ENCODE peak calls at places on chromosome 15, in six cellular contexts. S is cardiac muscle cell; X is CD4-positive, alpha-beta memory T cell; U is breast epithelium; C is lower lobe of right lung; V is right lobe of liver. F is an unnamed sample.

GRCh38 chr15:64697911-64698369 is 77.4 kb downstream of the RBPMS2 start:
- DNase-seq in S (no peak), X (no peak), U (no peak), C (no peak), V (no peak), F (no peak)

GRCh38 chr15:67783303-67783702 is 42.0 kb upstream of the SKOR1 start:
- DNase-seq in S (no peak), X (peak), U (no peak), C (no peak), V (no peak), F (no peak)

GRCh38 chr15:25182736-25183445 is 228.1 kb downstream of the SNRPN start:
- DNase-seq in S (no peak), X (no peak), U (no peak), C (peak), V (peak), F (no peak)

GRCh38 chr15:75069301-75069925 is 46.0 kb downstream of the PPCDC start:
- DNase-seq in S (no peak), X (no peak), U (no peak), C (no peak), V (no peak), F (no peak)

GRCh38 chr15:96336643-96337353 is 6.3 kb downstream of the NR2F2 start:
- DNase-seq in S (peak), X (no peak), U (peak), C (no peak), V (no peak), F (no peak)

GRCh38 chr15:94671845-94672524 is 440.6 kb downstream of the MCTP2 start:
- DNase-seq in S (peak), X (no peak), U (no peak), C (no peak), V (no peak), F (no peak)

GRCh38 chr15:73317651-73318462 is 50.9 kb downstream of the HCN4 start:
- DNase-seq in S (no peak), X (no peak), U (no peak), C (no peak), V (peak), F (no peak)

GRCh38 chr15:47551079-47551478 is 166.2 kb upstream of the SEMA6D start:
- DNase-seq in S (no peak), X (no peak), U (no peak), C (no peak), V (no peak), F (no peak)

GRCh38 chr15:55319537-55320325 is 709 bp downstream of the PIGB start:
- DNase-seq in S (peak), X (no peak), U (no peak), C (no peak), V (no peak), F (no peak)

GRCh38 chr15:81723758-81724157 is 322.1 kb downstream of the MEX3B start:
- DNase-seq in S (no peak), X (no peak), U (no peak), C (no peak), V (no peak), F (peak)

GRCh38 chr15:52466134-52466701 is 62.5 kb downstream of the MYO5A start:
- DNase-seq in S (no peak), X (no peak), U (no peak), C (peak), V (no peak), F (peak)

GRCh38 chr15:65400760-65401606 is 21.8 kb downstream of the IGDCC4 start:
- DNase-seq in S (peak), X (peak), U (no peak), C (peak), V (no peak), F (peak)

GRCh38 chr15:31280037-31280830 is 46.4 kb upstream of the KLF13 start:
- DNase-seq in S (no peak), X (no peak), U (peak), C (no peak), V (peak), F (no peak)

GRCh38 chr15:92082217-92082843 is 228.8 kb downstream of the SLCO3A1 start:
- DNase-seq in S (peak), X (peak), U (no peak), C (no peak), V (no peak), F (peak)

GRCh38 chr15:64653757-64654156 is 121.6 kb downstream of the RBPMS2 start:
- DNase-seq in S (peak), X (peak), U (no peak), C (no peak), V (no peak), F (no peak)

GRCh38 chr15:93382196-93382820 is 293.3 kb upstream of the RGMA start:
- DNase-seq in S (no peak), X (no peak), U (no peak), C (no peak), V (no peak), F (no peak)

GRCh38 chr15:61049934-61050333 is 179.2 kb downstream of the RORA start:
- DNase-seq in S (peak), X (no peak), U (no peak), C (no peak), V (no peak), F (no peak)

GRCh38 chr15:100393008-100393407 is 51.2 kb upstream of the ADAMTS17 start:
- DNase-seq in S (no peak), X (no peak), U (no peak), C (no peak), V (no peak), F (no peak)

GRCh38 chr15:98548172-98548971 is 100.0 kb upstream of the IGF1R start:
- DNase-seq in S (peak), X (no peak), U (peak), C (peak), V (peak), F (peak)

GRCh38 chr15:58046467-58046866 is 19.0 kb downstream of the ALDH1A2 start:
- DNase-seq in S (peak), X (no peak), U (no peak), C (no peak), V (no peak), F (no peak)

GRCh38 chr15:81361891-81362290 is 12.1 kb downstream of the TMC3 start:
- DNase-seq in S (no peak), X (no peak), U (no peak), C (no peak), V (no peak), F (no peak)

GRCh38 chr15:85380860-85381535 is 595 bp downstream of the AKAP13 start:
- DNase-seq in S (peak), X (peak), U (no peak), C (peak), V (peak), F (peak)

GRCh38 chr15:41980654-41981323 is 8.4 kb upstream of the EHD4 start:
- DNase-seq in S (peak), X (no peak), U (no peak), C (no peak), V (no peak), F (no peak)

GRCh38 chr15:93088981-93089854 is at the start of gene RGMA:
- DNase-seq in S (peak), X (no peak), U (no peak), C (no peak), V (no peak), F (no peak)

GRCh38 chr15:74828835-74829234 is 2.4 kb downstream of the CPLX3 start:
- DNase-seq in S (no peak), X (no peak), U (no peak), C (no peak), V (no peak), F (no peak)

GRCh38 chr15:27095809-27096580 is 125.0 kb downstream of the GABRG3 start:
- DNase-seq in S (peak), X (no peak), U (no peak), C (no peak), V (no peak), F (no peak)

GRCh38 chr15:25060472-25060803 is 105.7 kb downstream of the SNRPN start:
- DNase-seq in S (no peak), X (no peak), U (no peak), C (peak), V (peak), F (no peak)

GRCh38 chr15:25886498-25887140 is 23.5 kb upstream of the ATP10A start:
- DNase-seq in S (peak), X (no peak), U (no peak), C (peak), V (no peak), F (no peak)

GRCh38 chr15:97036301-97036700 is 705.8 kb downstream of the NR2F2 start:
- DNase-seq in S (no peak), X (no peak), U (no peak), C (no peak), V (no peak), F (no peak)

GRCh38 chr15:31340047-31340446 is 13.4 kb downstream of the KLF13 start:
- DNase-seq in S (no peak), X (no peak), U (no peak), C (no peak), V (no peak), F (no peak)

GRCh38 chr15:73305331-73306211 is 63.2 kb downstream of the HCN4 start:
- DNase-seq in S (peak), X (peak), U (no peak), C (no peak), V (no peak), F (no peak)

GRCh38 chr15:93072011-93072410 is 17.0 kb downstream of the RGMA start:
- DNase-seq in S (peak), X (no peak), U (no peak), C (no peak), V (no peak), F (no peak)

GRCh38 chr15:101464999-101465669 is 24.4 kb downstream of the PCSK6 start:
- DNase-seq in S (no peak), X (no peak), U (no peak), C (no peak), V (no peak), F (no peak)

DNA sequence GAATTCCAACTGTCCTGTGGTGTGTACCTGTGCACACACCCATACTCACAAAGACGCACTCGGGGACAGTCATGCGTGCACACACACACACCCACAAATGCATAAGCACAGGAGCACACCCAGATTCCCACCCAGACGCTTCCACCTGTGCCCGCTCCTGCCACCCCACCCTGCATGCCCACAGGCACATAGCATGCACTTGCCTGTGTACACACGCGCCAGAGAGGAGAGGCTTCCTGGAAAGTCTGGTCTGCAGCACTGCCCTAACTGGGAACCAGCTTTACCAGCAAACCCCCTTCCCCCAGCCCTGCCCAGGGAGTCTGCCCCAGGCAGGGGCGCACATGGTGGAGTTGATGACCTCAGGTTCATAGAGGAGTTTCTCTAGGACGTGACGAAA is 246.2 kb downstream of the UACA start:
- DNase-seq in S (no peak), X (no peak), U (no peak), C (no peak), V (no peak), F (no peak)
- H3K27ac ChIP-seq in S (no peak), X (no peak), U (no peak), C (no peak), V (no peak), F (no peak)

DNA sequence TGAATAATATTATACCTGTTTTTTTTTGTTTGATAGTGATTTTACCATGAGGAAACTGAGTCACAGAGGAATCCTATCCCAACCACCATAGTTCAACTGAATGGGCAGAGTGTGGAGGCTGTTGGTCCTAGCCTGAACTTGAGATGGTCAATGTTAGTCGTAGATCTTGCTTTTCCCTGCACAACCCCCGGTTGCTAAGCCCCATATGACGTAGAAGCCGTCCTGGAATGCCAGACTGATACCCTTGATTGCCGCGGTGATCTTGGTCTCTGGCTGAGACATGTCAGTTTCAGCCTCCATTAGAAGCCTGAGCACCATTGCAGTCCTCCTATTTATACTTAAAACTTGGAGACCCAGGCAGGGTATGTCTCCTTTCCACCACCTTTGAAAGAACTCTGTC is 53.3 kb downstream of the RPLP1 start:
- DNase-seq in S (no peak), X (no peak), U (no peak), C (no peak), V (no peak), F (no peak)
- H3K27ac ChIP-seq in S (no peak), X (no peak), U (no peak), C (no peak), V (no peak), F (no peak)

GRCh38 chr15:89196994-89197393 is 24.4 kb downstream of the RLBP1 start:
- DNase-seq in S (no peak), X (no peak), U (no peak), C (no peak), V (no peak), F (no peak)

GRCh38 chr15:89197503-89197971 is 23.8 kb downstream of the RLBP1 start:
- DNase-seq in S (no peak), X (no peak), U (peak), C (peak), V (no peak), F (peak)

GRCh38 chr15:89195836-89196235 is 25.5 kb downstream of the RLBP1 start:
- DNase-seq in S (peak), X (no peak), U (no peak), C (no peak), V (no peak), F (no peak)

GRCh38 chr15:89194608-89195007 is 26.8 kb downstream of the RLBP1 start:
- DNase-seq in S (no peak), X (no peak), U (no peak), C (no peak), V (no peak), F (no peak)

DNA sequence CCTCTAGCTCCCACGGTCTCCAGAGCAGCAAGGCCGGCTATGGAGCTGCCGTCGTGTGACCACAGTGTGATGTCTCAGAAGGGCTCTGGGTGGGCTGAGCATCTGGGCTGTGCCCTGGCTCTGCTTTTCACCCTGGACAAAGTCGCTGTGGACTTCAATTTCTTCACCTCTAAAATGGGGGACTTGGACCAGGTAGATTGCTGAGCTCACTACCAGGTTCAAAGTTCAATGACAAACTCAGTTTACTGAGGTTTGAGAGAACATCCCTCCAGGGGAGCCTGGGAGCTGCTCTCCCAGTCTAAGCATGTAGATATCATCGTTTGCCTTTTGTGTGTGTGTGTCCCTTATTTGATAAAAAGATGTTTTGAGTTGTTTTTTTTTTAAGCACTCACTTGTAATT is 25.1 kb downstream of the RLBP1 start:
- DNase-seq in S (no peak), X (no peak), U (no peak), C (no peak), V (no peak), F (no peak)
- H3K27ac ChIP-seq in S (no peak), X (no peak), U (no peak), C (no peak), V (no peak), F (no peak)

GRCh38 chr15:70566989-70567388 is 196.4 kb downstream of the UACA start:
- DNase-seq in S (no peak), X (no peak), U (peak), C (no peak), V (no peak), F (no peak)
- H3K27ac ChIP-seq in S (no peak), X (no peak), U (no peak), C (no peak), V (no peak), F (no peak)

GRCh38 chr15:43260011-43260615 is 6.6 kb downstream of the TGM5 start:
- DNase-seq in S (no peak), X (no peak), U (no peak), C (no peak), V (no peak), F (no peak)

GRCh38 chr15:43255376-43255775 is 11.4 kb downstream of the TGM5 start:
- DNase-seq in S (no peak), X (no peak), U (no peak), C (no peak), V (no peak), F (no peak)

GRCh38 chr15:43256341-43256740 is 10.4 kb downstream of the TGM5 start:
- DNase-seq in S (no peak), X (no peak), U (no peak), C (no peak), V (no peak), F (no peak)

GRCh38 chr15:43253431-43254403 is 13.0 kb downstream of the TGM5 start:
- DNase-seq in S (peak), X (peak), U (peak), C (no peak), V (no peak), F (no peak)

GRCh38 chr15:43258781-43259180 is 7.9 kb downstream of the TGM5 start:
- DNase-seq in S (no peak), X (no peak), U (no peak), C (no peak), V (no peak), F (no peak)
- H3K27ac ChIP-seq in S (no peak), X (no peak), U (no peak), C (no peak), V (no peak), F (no peak)

GRCh38 chr15:40070608-40071218 is 31.7 kb upstream of the SRP14 start:
- DNase-seq in S (no peak), X (no peak), U (no peak), C (no peak), V (no peak), F (no peak)

GRCh38 chr15:40079456-40079855 is 29.2 kb downstream of the BMF start:
- DNase-seq in S (no peak), X (no peak), U (no peak), C (no peak), V (no peak), F (no peak)

GRCh38 chr15:40072216-40072990 is 33.4 kb upstream of the SRP14 start:
- DNase-seq in S (no peak), X (no peak), U (no peak), C (no peak), V (no peak), F (no peak)

GRCh38 chr15:40080104-40080503 is 28.6 kb downstream of the BMF start:
- DNase-seq in S (no peak), X (no peak), U (no peak), C (no peak), V (no peak), F (no peak)

GRCh38 chr15:40075298-40076044 is 33.2 kb downstream of the BMF start:
- DNase-seq in S (no peak), X (no peak), U (no peak), C (no peak), V (no peak), F (no peak)
- H3K27ac ChIP-seq in S (no peak), X (no peak), U (no peak), C (peak), V (no peak), F (no peak)

GRCh38 chr15:77667351-77667750 is 34.6 kb upstream of the LINGO1 start:
- DNase-seq in S (no peak), X (no peak), U (no peak), C (no peak), V (no peak), F (no peak)

GRCh38 chr15:77665530-77666295 is 33.0 kb upstream of the LINGO1 start:
- DNase-seq in S (no peak), X (no peak), U (no peak), C (no peak), V (no peak), F (no peak)

GRCh38 chr15:77667835-77668234 is 35.1 kb upstream of the LINGO1 start:
- DNase-seq in S (no peak), X (no peak), U (no peak), C (no peak), V (no peak), F (no peak)

GRCh38 chr15:77666296-77666660 is 33.6 kb upstream of the LINGO1 start:
- DNase-seq in S (no peak), X (no peak), U (no peak), C (no peak), V (no peak), F (no peak)

GRCh38 chr15:77664428-77664827 is 31.7 kb upstream of the LINGO1 start:
- DNase-seq in S (no peak), X (no peak), U (no peak), C (no peak), V (no peak), F (no peak)
- H3K27ac ChIP-seq in S (no peak), X (no peak), U (no peak), C (no peak), V (no peak), F (no peak)

DNA sequence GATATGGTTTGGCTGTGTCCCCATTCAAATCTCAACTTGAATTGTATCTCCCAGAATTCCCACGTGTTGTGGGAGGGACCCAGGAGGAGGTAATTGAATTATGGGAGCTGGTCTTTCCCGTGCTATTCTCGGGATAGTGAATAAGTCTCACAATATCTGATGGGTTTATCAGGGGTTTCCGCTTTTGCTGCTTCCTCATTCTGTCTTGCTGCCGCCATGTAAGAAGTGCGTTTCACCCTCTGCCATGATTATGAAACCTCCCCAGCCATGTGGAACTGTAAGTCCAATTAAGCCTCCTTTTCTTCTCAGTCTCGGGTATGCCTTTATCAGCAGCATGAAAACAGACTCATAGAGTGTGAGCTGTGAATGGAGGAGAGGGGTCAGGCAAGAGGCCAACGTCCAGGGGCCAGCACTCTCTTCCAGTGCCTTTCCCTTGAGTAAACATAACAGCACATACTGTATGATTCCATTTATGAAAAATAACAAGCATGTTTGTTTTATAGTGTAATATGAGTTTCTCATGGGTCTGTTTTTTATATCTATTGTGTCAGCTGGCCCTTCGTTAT is 16.3 kb upstream of the LCTL start:
- DNase-seq in S (peak), X (no peak), U (no peak), C (no peak), V (no peak), F (no peak)
- H3K27ac ChIP-seq in S (peak), X (no peak), U (no peak), C (no peak), V (peak), F (no peak)

F was measured in tibial nerve.